ENCODE peak calls at places on chromosomes 7 and 10, in five cellular contexts. P is RPMI8226, F is small intestine, G is DMS 273 treated with DMSO at 0.1 percent for 48 hours, U is T-helper 2 cell. J is an unnamed sample.

GRCh38 chr10:69403519-69403918 is 13.2 kb downstream of the TACR2 start:
- DNase-seq in F (no peak), U (no peak), P (no peak), G (no peak), J (no peak)

GRCh38 chr7:101198476-101198875 is 2.4 kb downstream of the MOGAT3 start:
- DNase-seq in P (no peak), F (no peak), U (no peak), G (no peak), J (no peak)

GRCh38 chr10:30502266-30503058 is 68.5 kb downstream of the MAP3K8 start:
- DNase-seq in U (no peak), F (peak), P (peak), G (no peak), J (no peak)

GRCh38 chr7:1775389-1775788 is 105.3 kb downstream of the ELFN1 start:
- DNase-seq in F (no peak), P (no peak), G (no peak), U (no peak), J (no peak)

GRCh38 chr7:24328050-24328449 is 44.1 kb downstream of the NPY start:
- DNase-seq in G (no peak), P (no peak), F (no peak), U (no peak), J (no peak)

GRCh38 chr10:71964669-71965515 is 697 bp downstream of the CHST3 start:
- DNase-seq in U (no peak), F (no peak), P (no peak), G (no peak), J (no peak)

GRCh38 chr7:104231054-104232046 is 23.5 kb upstream of the ORC5 start:
- DNase-seq in U (no peak), P (peak), F (peak), G (peak), J (peak)

GRCh38 chr10:33370434-33370930 is 36.0 kb upstream of the NRP1 start:
- DNase-seq in U (no peak), G (no peak), F (no peak), P (no peak), J (no peak)

GRCh38 chr7:139574618-139575337 is 51.3 kb downstream of the CLEC2L start:
- DNase-seq in U (no peak), F (no peak), G (no peak), P (no peak), J (no peak)

GRCh38 chr10:69504576-69505250 is 53.4 kb downstream of the TSPAN15 start:
- DNase-seq in P (no peak), U (no peak), G (no peak), F (no peak), J (no peak)

GRCh38 chr7:102914585-102914984 is 1.8 kb downstream of the LRRC17 start:
- DNase-seq in U (no peak), G (no peak), F (no peak), P (no peak), J (no peak)

GRCh38 chr10:124177180-124177518 is 83.8 kb upstream of the CHST15 start:
- DNase-seq in P (no peak), F (no peak), G (no peak), U (no peak), J (no peak)

GRCh38 chr7:158024881-158025280 is 562.7 kb downstream of the PTPRN2 start:
- DNase-seq in P (no peak), G (no peak), U (no peak), F (no peak), J (no peak)

GRCh38 chr7:80764132-80764531 is 125.7 kb downstream of the CD36 start:
- DNase-seq in P (no peak), U (no peak), G (no peak), F (no peak), J (no peak)

GRCh38 chr10:124605001-124605370 is 139.2 kb downstream of the FAM53B start:
- DNase-seq in F (no peak), G (no peak), U (no peak), P (no peak), J (no peak)

GRCh38 chr7:69342154-69342884 is 256.0 kb upstream of the AUTS2 start:
- DNase-seq in G (no peak), F (no peak), P (no peak), U (no peak), J (no peak)

GRCh38 chr10:50554995-50555568 is 68.7 kb downstream of the SGMS1 start:
- DNase-seq in G (no peak), U (no peak), P (peak), F (peak), J (no peak)

GRCh38 chr7:27148776-27149641 is 1.4 kb upstream of the HOXA6 start:
- DNase-seq in G (no peak), U (no peak), P (no peak), F (no peak), J (no peak)

GRCh38 chr10:21497177-21497807 is 28.2 kb downstream of the SKIDA1 start:
- DNase-seq in F (peak), U (no peak), G (peak), P (peak), J (peak)

GRCh38 chr10:62582804-62583208 is 208.6 kb downstream of the ZNF365 start:
- DNase-seq in G (no peak), P (no peak), U (no peak), F (no peak), J (no peak)

GRCh38 chr7:111518264-111518663 is 44.0 kb downstream of the IMMP2L start:
- DNase-seq in F (no peak), G (no peak), P (no peak), U (no peak), J (no peak)

GRCh38 chr10:8321990-8322389 is 267.5 kb downstream of the GATA3 start:
- DNase-seq in P (no peak), F (no peak), G (no peak), U (no peak), J (no peak)

GRCh38 chr7:131174391-131174790 is 153.3 kb upstream of the MKLN1 start:
- DNase-seq in F (no peak), U (no peak), P (no peak), G (no peak), J (no peak)

GRCh38 chr7:610531-611280 is 91.1 kb upstream of the PDGFA start:
- DNase-seq in P (no peak), F (no peak), U (no peak), G (no peak), J (no peak)

J was measured in kidney epithelial cell.